ENCODE peak calls at places on chromosome 10, in six cellular contexts. One of them, this sample, is unnamed.

GRCh38 chr10:126851414-126851813 is 53.8 kb upstream of the DOCK1 start:
- DNase-seq in transverse colon: no peak
- DNase-seq in K562: no peak
- DNase-seq in HCT116: no peak
- DNase-seq in suprapubic skin: no peak
- DNase-seq in HL-60: no peak
- DNase-seq in this sample: no peak

GRCh38 chr10:110395350-110396283 is 90.9 kb upstream of the SMNDC1 start:
- DNase-seq in HCT116: peak
- DNase-seq in K562: peak
- DNase-seq in transverse colon: peak
- DNase-seq in HL-60: no peak
- DNase-seq in suprapubic skin: no peak
- DNase-seq in this sample: no peak

GRCh38 chr10:62911210-62911963 is 95.2 kb upstream of the EGR2 start:
- DNase-seq in K562: no peak
- DNase-seq in HCT116: no peak
- DNase-seq in transverse colon: no peak
- DNase-seq in HL-60: no peak
- DNase-seq in suprapubic skin: no peak
- DNase-seq in this sample: no peak

GRCh38 chr10:34433241-34434076 is 381.6 kb downstream of the PARD3 start:
- DNase-seq in transverse colon: no peak
- DNase-seq in K562: no peak
- DNase-seq in suprapubic skin: no peak
- DNase-seq in HL-60: no peak
- DNase-seq in HCT116: no peak
- DNase-seq in this sample: no peak

GRCh38 chr10:29324220-29324831 is 35.5 kb downstream of the LYZL1 start:
- DNase-seq in transverse colon: no peak
- DNase-seq in suprapubic skin: no peak
- DNase-seq in K562: no peak
- DNase-seq in HL-60: no peak
- DNase-seq in HCT116: no peak
- DNase-seq in this sample: no peak

GRCh38 chr10:92544296-92544695 is 29.6 kb downstream of the IDE start:
- DNase-seq in transverse colon: no peak
- DNase-seq in HL-60: peak
- DNase-seq in suprapubic skin: no peak
- DNase-seq in K562: no peak
- DNase-seq in HCT116: no peak
- DNase-seq in this sample: no peak

GRCh38 chr10:77084431-77085144 is 553.0 kb downstream of the KCNMA1 start:
- DNase-seq in suprapubic skin: no peak
- DNase-seq in transverse colon: peak
- DNase-seq in HL-60: no peak
- DNase-seq in K562: no peak
- DNase-seq in HCT116: no peak
- DNase-seq in this sample: no peak

GRCh38 chr10:31062856-31063255 is 31.2 kb upstream of the ZNF438 start:
- DNase-seq in HCT116: no peak
- DNase-seq in HL-60: no peak
- DNase-seq in transverse colon: no peak
- DNase-seq in suprapubic skin: no peak
- DNase-seq in K562: no peak
- DNase-seq in this sample: no peak

GRCh38 chr10:23826399-23826798 is 382.5 kb upstream of the KIAA1217 start:
- DNase-seq in HL-60: no peak
- DNase-seq in HCT116: no peak
- DNase-seq in suprapubic skin: no peak
- DNase-seq in transverse colon: no peak
- DNase-seq in K562: no peak
- DNase-seq in this sample: peak

GRCh38 chr10:96638696-96639095 is 51.9 kb upstream of the TM9SF3 start:
- DNase-seq in HL-60: no peak
- DNase-seq in K562: no peak
- DNase-seq in transverse colon: no peak
- DNase-seq in suprapubic skin: no peak
- DNase-seq in HCT116: no peak
- DNase-seq in this sample: no peak

GRCh38 chr10:32371101-32371500 is 24.1 kb upstream of the EPC1 start:
- DNase-seq in HL-60: no peak
- DNase-seq in K562: no peak
- DNase-seq in transverse colon: no peak
- DNase-seq in HCT116: no peak
- DNase-seq in suprapubic skin: no peak
- DNase-seq in this sample: no peak

GRCh38 chr10:101783736-101784118 is 481 bp upstream of the NPM3 start:
- DNase-seq in K562: no peak
- DNase-seq in HL-60: no peak
- DNase-seq in suprapubic skin: no peak
- DNase-seq in transverse colon: no peak
- DNase-seq in HCT116: no peak
- DNase-seq in this sample: no peak
- TF ChIP-seq POLR2AphosphoS5 in K562: no peak
- TF ChIP-seq POLR2AphosphoS5 in HL-60: no peak
- TF ChIP-seq POLR2AphosphoS5 in suprapubic skin: no peak
- TF ChIP-seq POLR2AphosphoS5 in transverse colon: no peak
- TF ChIP-seq POLR2AphosphoS5 in HCT116: peak
- TF ChIP-seq POLR2AphosphoS5 in this sample: no peak

GRCh38 chr10:104327745-104328635 is 10.3 kb downstream of the ITPRIP start:
- DNase-seq in K562: no peak
- DNase-seq in suprapubic skin: peak
- DNase-seq in HL-60: no peak
- DNase-seq in transverse colon: no peak
- DNase-seq in HCT116: no peak
- DNase-seq in this sample: no peak
- H3K4me3 ChIP-seq in K562: no peak
- H3K4me3 ChIP-seq in suprapubic skin: peak
- H3K4me3 ChIP-seq in HL-60: peak
- H3K4me3 ChIP-seq in transverse colon: no peak
- H3K4me3 ChIP-seq in HCT116: peak
- H3K4me3 ChIP-seq in this sample: no peak

DNA sequence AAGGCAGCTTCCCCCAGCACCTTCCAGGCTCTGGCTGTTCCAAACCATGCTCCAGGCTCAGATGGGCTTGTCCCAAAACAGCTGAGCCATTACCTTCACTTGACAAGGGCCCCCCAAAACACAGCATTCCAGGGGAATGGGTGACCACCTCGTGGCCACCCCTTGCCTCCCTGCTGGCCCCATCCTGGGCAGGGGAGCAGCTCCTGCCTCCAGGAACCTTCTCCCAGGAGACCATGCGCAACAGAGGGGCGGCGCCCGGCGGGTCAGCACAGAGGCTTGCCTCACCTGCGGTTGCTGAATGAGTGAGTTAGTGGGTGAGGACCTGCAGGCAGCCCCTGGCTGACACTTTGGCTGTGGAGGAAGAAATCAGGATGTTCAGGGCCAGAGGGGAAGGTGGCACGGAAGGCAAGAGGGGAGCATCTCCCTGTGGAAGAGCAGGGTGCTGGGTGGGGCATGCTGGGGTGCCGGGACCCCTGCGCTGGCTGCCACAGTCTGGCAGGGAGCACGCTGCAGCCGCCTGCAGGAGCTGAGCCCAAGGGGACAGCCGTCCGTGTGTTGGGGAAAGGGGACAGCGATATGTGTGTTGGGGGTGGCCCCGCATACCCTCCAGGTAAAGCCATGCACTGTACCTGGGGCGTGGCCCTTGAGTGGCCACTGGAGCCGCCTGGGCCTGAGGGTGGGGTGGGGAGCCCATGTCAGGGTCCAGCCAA is 54.7 kb downstream of the PWWP2B start:
- DNase-seq in HCT116: no peak
- DNase-seq in K562: no peak
- DNase-seq in transverse colon: peak
- DNase-seq in suprapubic skin: peak
- DNase-seq in HL-60: no peak
- DNase-seq in this sample: no peak
- H3K27ac ChIP-seq in HCT116: no peak
- H3K27ac ChIP-seq in K562: no peak
- H3K27ac ChIP-seq in transverse colon: peak
- H3K27ac ChIP-seq in suprapubic skin: no peak
- H3K27ac ChIP-seq in HL-60: no peak
- H3K27ac ChIP-seq in this sample: no peak

DNA sequence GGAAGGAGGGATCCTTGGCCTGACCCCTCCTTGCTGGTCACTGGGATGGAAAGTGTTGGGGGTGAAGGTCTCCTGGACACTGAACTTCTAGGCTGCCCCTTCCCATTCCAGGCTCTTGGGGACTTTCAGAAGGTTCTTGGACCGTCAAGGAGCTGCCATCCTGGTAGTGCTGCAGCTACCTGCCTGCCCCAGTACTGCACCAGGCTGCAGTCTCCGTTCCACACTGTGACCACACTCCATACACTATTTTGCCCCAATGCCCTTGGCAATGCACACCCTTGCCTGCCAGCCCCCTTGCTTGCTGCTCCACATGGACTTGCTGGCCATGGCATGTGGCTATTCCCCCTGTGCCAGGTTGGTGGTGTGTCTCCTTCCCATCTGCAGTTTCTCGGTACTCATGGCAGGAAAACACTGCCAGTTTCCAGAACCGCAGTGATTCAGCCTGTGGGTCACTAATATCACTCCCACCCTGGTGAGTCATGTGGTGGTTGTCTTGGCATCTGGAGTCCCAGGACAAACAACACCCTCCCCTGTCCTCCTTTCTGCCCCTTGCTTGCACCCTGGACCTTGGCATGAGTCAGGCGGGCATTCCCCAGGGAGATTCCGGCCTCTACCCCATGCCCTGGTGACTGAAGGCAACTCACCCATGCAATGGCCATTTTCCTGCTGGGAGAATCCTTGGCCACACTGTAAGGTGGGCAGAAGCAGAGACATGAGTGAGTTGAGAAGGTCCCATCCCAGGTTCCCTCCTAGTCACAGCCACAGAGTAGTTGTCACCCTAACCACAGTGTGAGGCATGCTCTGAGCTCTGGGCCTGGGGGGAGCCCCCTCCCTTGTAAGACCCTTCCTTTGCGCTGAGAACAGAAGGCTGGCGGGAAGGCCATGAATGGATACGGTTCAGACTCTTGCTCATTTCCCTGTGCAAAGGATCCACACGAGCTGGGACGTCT is 32.8 kb downstream of the GOLGA7B start:
- DNase-seq in transverse colon: no peak
- DNase-seq in K562: no peak
- DNase-seq in HCT116: peak
- DNase-seq in suprapubic skin: no peak
- DNase-seq in HL-60: no peak
- DNase-seq in this sample: no peak
- TF ChIP-seq POLR2AphosphoS5 in transverse colon: no peak
- TF ChIP-seq POLR2AphosphoS5 in K562: no peak
- TF ChIP-seq POLR2AphosphoS5 in HCT116: peak
- TF ChIP-seq POLR2AphosphoS5 in suprapubic skin: no peak
- TF ChIP-seq POLR2AphosphoS5 in HL-60: no peak
- TF ChIP-seq POLR2AphosphoS5 in this sample: no peak